ENCODE peak calls at places on chromosome 14, in five cellular contexts. D is neural progenitor cell, O is MM.1S, W is SK-N-SH, R is hepatocyte. K is an unnamed sample.

GRCh38 chr14:80310950-80311349 is 99.6 kb upstream of the DIO2 start:
- DNase-seq in D (no peak), O (no peak), W (no peak), R (no peak), K (no peak)

GRCh38 chr14:36222952-36223468 is 46.5 kb upstream of the PTCSC3 start:
- DNase-seq in D (no peak), O (no peak), W (no peak), R (no peak), K (no peak)

GRCh38 chr14:58716706-58717105 is 78.9 kb downstream of the DACT1 start:
- DNase-seq in D (no peak), O (no peak), W (no peak), R (no peak), K (peak)

GRCh38 chr14:64605926-64606685 is 56.3 kb downstream of the PPP1R36 start:
- DNase-seq in D (no peak), O (no peak), W (no peak), R (no peak), K (no peak)

GRCh38 chr14:102530828-102531478 is 21.4 kb upstream of the ANKRD9 start:
- DNase-seq in D (no peak), O (no peak), W (no peak), R (peak), K (peak)

GRCh38 chr14:51225751-51226150 is 14.3 kb upstream of the TMX1 start:
- DNase-seq in D (no peak), O (no peak), W (no peak), R (no peak), K (no peak)

GRCh38 chr14:89870335-89870734 is 84.2 kb downstream of the EFCAB11 start:
- DNase-seq in D (no peak), O (no peak), W (no peak), R (no peak), K (peak)

GRCh38 chr14:37150414-37150813 is 22.0 kb downstream of the SLC25A21 start:
- DNase-seq in D (peak), O (peak), W (peak), R (peak), K (peak)

GRCh38 chr14:81751198-81751597 is 217.5 kb upstream of the SEL1L start:
- DNase-seq in D (no peak), O (peak), W (no peak), R (no peak), K (no peak)

GRCh38 chr14:102055181-102055901 is 31.5 kb downstream of the HSP90AA1 start:
- DNase-seq in D (no peak), O (no peak), W (no peak), R (peak), K (no peak)

GRCh38 chr14:54535126-54535525 is 25.4 kb downstream of the CGRRF1 start:
- DNase-seq in D (no peak), O (no peak), W (no peak), R (no peak), K (peak)

GRCh38 chr14:104507443-104507842 is 72.1 kb upstream of the C14orf180 start:
- DNase-seq in D (no peak), O (no peak), W (peak), R (no peak), K (no peak)

GRCh38 chr14:94011795-94012194 is 14.3 kb upstream of the OTUB2 start:
- DNase-seq in D (no peak), O (peak), W (no peak), R (no peak), K (no peak)

GRCh38 chr14:20429801-20430669 is 5.9 kb downstream of the KLHL33 start:
- DNase-seq in D (no peak), O (no peak), W (no peak), R (no peak), K (no peak)

GRCh38 chr14:77985235-77985634 is 184.9 kb upstream of the NRXN3 start:
- DNase-seq in D (no peak), O (no peak), W (no peak), R (no peak), K (no peak)

GRCh38 chr14:32077081-32078029 is at the start of gene ARHGAP5:
- DNase-seq in D (peak), O (peak), W (peak), R (peak), K (no peak)

GRCh38 chr14:32080001-32080510 is 3.0 kb downstream of the ARHGAP5 start:
- DNase-seq in D (no peak), O (no peak), W (no peak), R (no peak), K (no peak)

GRCh38 chr14:32078030-32078793 is 1.1 kb downstream of the ARHGAP5 start:
- DNase-seq in D (peak), O (peak), W (peak), R (peak), K (peak)

GRCh38 chr14:32076278-32077080 is 625 bp upstream of the ARHGAP5 start:
- DNase-seq in D (peak), O (peak), W (peak), R (peak), K (peak)

GRCh38 chr14:32078794-32079663 is 1.9 kb downstream of the ARHGAP5 start:
- DNase-seq in D (peak), O (no peak), W (no peak), R (peak), K (peak)
- TF ChIP-seq EZH2phosphoT487 in D (no peak), O (no peak), W (no peak), R (peak), K (no peak)

GRCh38 chr14:57709909-57710308 is 156.0 kb downstream of the SLC35F4 start:
- DNase-seq in D (no peak), O (no peak), W (no peak), R (no peak), K (no peak)

GRCh38 chr14:57712698-57713097 is 153.2 kb downstream of the SLC35F4 start:
- DNase-seq in D (no peak), O (no peak), W (no peak), R (no peak), K (no peak)

GRCh38 chr14:57707219-57707618 is 158.7 kb downstream of the SLC35F4 start:
- DNase-seq in D (no peak), O (no peak), W (no peak), R (no peak), K (no peak)

GRCh38 chr14:57714487-57714899 is 151.4 kb downstream of the SLC35F4 start:
- DNase-seq in D (peak), O (no peak), W (no peak), R (no peak), K (no peak)

DNA sequence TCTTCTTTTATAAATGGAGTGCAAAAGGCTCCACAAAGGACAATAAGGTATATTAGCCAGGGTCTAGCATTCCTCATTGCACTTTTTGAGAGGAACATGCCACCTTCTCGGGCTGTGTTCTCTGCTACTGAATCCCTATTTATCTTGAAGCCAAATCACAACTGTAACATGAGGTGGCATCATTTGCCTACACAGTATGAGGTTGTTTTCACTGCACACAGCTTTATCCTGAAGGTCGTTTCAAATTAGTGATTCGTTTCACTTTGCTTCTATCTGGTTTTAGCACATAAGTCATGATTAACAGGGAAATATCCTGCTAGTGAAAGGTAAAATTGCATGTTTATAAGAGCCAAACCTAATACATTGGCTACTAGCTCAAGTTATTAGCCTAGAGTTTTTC is 153.8 kb downstream of the SLC35F4 start:
- DNase-seq in D (no peak), O (no peak), W (no peak), R (no peak), K (no peak)
- TF ChIP-seq CTCF in D (no peak), O (no peak), W (no peak), R (no peak), K (no peak)

GRCh38 chr14:75597149-75597548 is 18.7 kb downstream of the FLVCR2 start:
- DNase-seq in D (no peak), O (no peak), W (no peak), R (no peak), K (no peak)
- TF ChIP-seq EZH2phosphoT487 in D (no peak), O (no peak), W (no peak), R (no peak), K (no peak)

GRCh38 chr14:24952851-24953666 is 96.9 kb downstream of the STXBP6 start:
- DNase-seq in D (peak), O (no peak), W (peak), R (peak), K (peak)
- TF ChIP-seq CTCF in D (peak), O (no peak), W (peak), R (peak), K (no peak)

GRCh38 chr14:69519253-69519661 is 34.7 kb downstream of the PLEKHD1 start:
- DNase-seq in D (no peak), O (no peak), W (no peak), R (peak), K (peak)
- TF ChIP-seq EZH2phosphoT487 in D (no peak), O (no peak), W (no peak), R (no peak), K (no peak)

K was measured in PC-3.